ENCODE peak calls at places on chromosomes 4 and X, in five cellular contexts. K is PC-9, H is lower lobe of right lung, T is right atrium auricular region, F is HCT116. Y is an unnamed sample. For H3K27me3 and H3K36me3, the result is how much of the 10 kb centered on the place peaks cover.

GRCh38 chrX:2627272-2627867 is 63.7 kb upstream of the CD99 start:
- DNase-seq in K (no peak), H (no peak), T (no peak), F (peak), Y (no peak)

GRCh38 chr4:74682567-74683359 is 111.6 kb downstream of the BTC start:
- DNase-seq in K (peak), H (no peak), T (no peak), F (peak), Y (peak)

GRCh38 chrX:31287861-31288260 is 216.0 kb upstream of the FTHL17 start:
- DNase-seq in K (no peak), H (no peak), T (no peak), F (no peak), Y (no peak)

GRCh38 chr4:40850496-40850895 is 100.7 kb downstream of the NSUN7 start:
- DNase-seq in K (no peak), H (no peak), T (no peak), F (no peak), Y (no peak)

GRCh38 chr4:54487491-54487890 is 170.3 kb upstream of the KIT start:
- DNase-seq in K (no peak), H (no peak), T (no peak), F (no peak), Y (no peak)

GRCh38 chr4:70902577-70903281 is 560 bp downstream of the MOB1B start:
- DNase-seq in K (no peak), H (no peak), T (no peak), F (no peak), Y (no peak)

GRCh38 chrX:124594017-124594651 is 247.8 kb downstream of the SH2D1A start:
- DNase-seq in K (no peak), H (no peak), T (no peak), F (no peak), Y (no peak)

GRCh38 chr4:46933686-46934085 is 24.6 kb upstream of the COX7B2 start:
- DNase-seq in K (peak), H (no peak), T (no peak), F (no peak), Y (no peak)

GRCh38 chr4:26909369-26909768 is 48.7 kb downstream of the STIM2 start:
- DNase-seq in K (no peak), H (no peak), T (no peak), F (no peak), Y (no peak)

GRCh38 chrX:153539171-153539978 is 21.9 kb downstream of the ATP2B3 start:
- DNase-seq in K (no peak), H (peak), T (peak), F (peak), Y (no peak)

GRCh38 chrX:111498538-111499103 is 12.8 kb upstream of the SERTM2 start:
- DNase-seq in K (no peak), H (no peak), T (no peak), F (no peak), Y (no peak)

GRCh38 chr4:102521570-102522553 is 20.7 kb downstream of the NFKB1 start:
- DNase-seq in K (no peak), H (no peak), T (no peak), F (no peak), Y (no peak)

GRCh38 chr4:118981839-118982381 is 93.3 kb downstream of the SYNPO2 start:
- DNase-seq in K (peak), H (peak), T (peak), F (peak), Y (peak)

GRCh38 chrX:143002206-143002605 is 23.5 kb upstream of the SPANXN4 start:
- DNase-seq in K (no peak), H (no peak), T (no peak), F (no peak), Y (no peak)

GRCh38 chr4:127622923-127623754 is 9.6 kb upstream of the INTU start:
- DNase-seq in K (peak), H (peak), T (no peak), F (no peak), Y (no peak)

GRCh38 chrX:79524642-79525041 is 157.5 kb upstream of the ITM2A start:
- DNase-seq in K (no peak), H (no peak), T (no peak), F (no peak), Y (no peak)

GRCh38 chr4:49516796-49517195 is 530.7 kb downstream of the CWH43 start:
- DNase-seq in K (no peak), H (peak), T (no peak), F (no peak), Y (no peak)

GRCh38 chrX:19595036-19595435 is 79.7 kb upstream of the MAP3K15 start:
- DNase-seq in K (no peak), H (no peak), T (no peak), F (no peak), Y (no peak)

GRCh38 chr4:102734591-102735385 is 26.0 kb downstream of the MANBA start:
- DNase-seq in K (no peak), H (no peak), T (no peak), F (no peak), Y (peak)

GRCh38 chrX:56975611-56976010 is 19.7 kb downstream of the SPIN3 start:
- DNase-seq in K (no peak), H (no peak), T (no peak), F (no peak), Y (no peak)

GRCh38 chr4:18398661-18399060 is 377.1 kb upstream of the LCORL start:
- DNase-seq in K (no peak), H (no peak), T (no peak), F (no peak), Y (no peak)

GRCh38 chr4:72899214-72899613 is 170.3 kb downstream of the COX18 start:
- DNase-seq in K (no peak), H (no peak), T (no peak), F (no peak), Y (no peak)

GRCh38 chrX:133985164-133986007 is at the start of gene GPC3:
- DNase-seq in K (no peak), H (peak), T (no peak), F (no peak), Y (no peak)

GRCh38 chr4:24105183-24106039 is 215.6 kb upstream of the PPARGC1A start:
- DNase-seq in K (no peak), H (no peak), T (peak), F (no peak), Y (no peak)

GRCh38 chrX:15546745-15547144 is 46.1 kb downstream of the BMX start:
- DNase-seq in K (no peak), H (no peak), T (no peak), F (no peak), Y (no peak)

GRCh38 chr4:93791570-93792195 is 36.9 kb upstream of the ATOH1 start:
- DNase-seq in K (peak), H (peak), T (no peak), F (peak), Y (no peak)

GRCh38 chr4:97150966-97151365 is 992.3 kb downstream of the STPG2 start:
- DNase-seq in K (no peak), H (no peak), T (no peak), F (no peak), Y (no peak)

GRCh38 chr4:86493460-86493859 is 100.7 kb upstream of the PTPN13 start:
- DNase-seq in K (no peak), H (no peak), T (no peak), F (no peak), Y (no peak)

GRCh38 chr4:56077676-56078075 is 128.9 kb downstream of the CEP135 start:
- DNase-seq in K (no peak), H (no peak), T (no peak), F (no peak), Y (no peak)

DNA sequence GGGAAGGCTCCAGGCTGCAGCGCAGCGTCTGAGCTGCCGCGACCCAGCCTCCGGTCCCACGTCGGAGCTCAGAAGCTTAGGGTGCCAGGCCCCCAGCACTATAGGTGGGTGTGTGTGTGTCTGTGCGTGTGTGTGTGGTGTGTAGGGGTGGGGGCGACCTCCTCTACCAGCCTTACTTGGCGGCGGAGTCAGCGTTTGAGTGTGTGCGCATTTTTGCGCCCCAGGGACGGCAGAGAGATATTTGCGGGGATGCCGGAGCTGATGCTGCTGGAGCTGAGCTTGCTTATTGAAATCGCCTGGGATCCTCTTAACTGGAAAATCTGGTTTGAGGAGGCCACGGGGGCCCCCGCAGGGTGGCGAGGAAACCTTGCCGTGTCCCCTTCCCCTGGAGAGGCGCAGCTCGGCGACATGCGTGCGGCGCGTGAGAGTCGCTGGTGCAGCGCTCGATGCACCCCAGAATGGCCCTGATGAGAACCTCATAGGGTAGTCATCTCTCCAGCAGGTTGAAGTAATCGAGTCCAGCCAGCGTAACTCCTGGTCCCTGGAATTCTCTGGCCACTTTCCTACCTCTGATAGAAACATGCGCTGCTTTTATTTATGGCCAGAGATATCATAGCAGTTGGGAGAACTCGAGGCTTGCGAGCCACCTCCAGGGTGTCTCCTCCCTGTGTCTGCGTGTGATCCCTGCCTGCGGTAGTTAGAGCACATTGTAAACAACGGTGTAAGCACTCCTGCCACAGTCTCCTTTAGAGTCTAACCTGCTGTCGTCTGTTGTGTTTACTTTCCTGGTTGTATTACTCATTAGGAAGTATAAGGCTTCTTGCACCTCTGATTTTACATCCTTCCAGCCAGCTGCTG is 2.7 kb downstream of the ADGRL3 start:
- DNase-seq in K (no peak), H (no peak), T (no peak), F (no peak), Y (no peak)
- H3K27me3 ChIP-seq in K (under half), H (under half), T (under half), F (under half), Y (under half)

DNA sequence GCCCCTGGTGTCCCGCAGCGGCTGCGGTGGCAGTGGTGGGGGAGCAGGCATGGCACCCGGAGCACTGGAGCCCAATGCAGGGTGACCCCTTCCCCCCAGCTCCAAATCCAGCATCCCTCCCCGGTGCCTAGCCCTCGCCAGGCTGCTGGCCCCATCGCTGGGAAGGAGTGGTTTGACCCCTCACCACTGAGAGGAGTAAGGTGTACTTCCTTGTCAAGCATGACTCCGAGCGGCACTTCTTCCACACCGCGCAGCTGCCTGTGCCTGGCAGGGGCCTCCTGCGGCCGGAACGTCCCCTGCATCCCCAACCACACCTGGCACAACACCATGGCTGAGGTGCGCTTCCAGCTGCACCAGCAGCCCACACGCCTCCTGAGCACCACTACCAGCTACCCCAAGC is 27.0 kb downstream of the LRPAP1 start:
- DNase-seq in K (no peak), H (no peak), T (no peak), F (no peak), Y (no peak)
- H3K36me3 ChIP-seq in K (under half), H (half or more), T (half or more), F (under half), Y (under half)

DNA sequence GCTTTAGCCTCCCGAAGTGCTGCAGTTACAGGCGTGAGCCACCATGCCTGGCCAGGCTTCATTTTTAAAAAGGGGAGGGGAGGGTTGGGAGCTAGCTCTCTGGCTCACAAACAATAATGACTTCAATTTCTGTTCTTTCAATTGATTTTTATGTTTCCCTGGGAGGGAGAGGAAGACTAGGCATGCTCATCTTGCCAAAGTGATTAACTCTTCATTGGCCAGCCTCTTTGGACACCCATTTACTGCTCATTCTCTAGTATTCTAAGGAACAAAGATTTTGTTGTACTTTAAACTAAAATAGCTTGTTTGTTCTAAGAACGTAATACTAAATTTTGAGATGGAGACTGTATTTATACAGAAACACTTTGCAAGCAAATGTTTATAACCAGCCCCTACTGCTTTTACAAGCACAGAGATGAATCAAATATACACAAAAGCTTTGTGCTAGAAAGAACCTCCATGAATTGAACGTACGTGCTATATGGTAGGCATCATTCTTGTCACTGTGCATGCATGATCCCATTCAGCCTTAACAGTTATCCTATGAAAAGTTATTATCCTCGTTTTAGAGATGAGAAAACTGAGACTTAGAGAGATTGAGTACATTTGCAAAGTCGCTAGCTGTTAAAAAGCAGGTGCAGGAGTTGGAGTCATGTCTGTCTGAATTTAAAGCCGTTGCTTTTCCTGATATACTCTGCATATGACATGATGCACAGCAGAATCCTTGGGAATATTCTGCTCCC is 43.2 kb upstream of the TRIM2 start:
- DNase-seq in K (no peak), H (no peak), T (no peak), F (no peak), Y (no peak)
- H3K27me3 ChIP-seq in K (under half), H (under half), T (under half), F (under half), Y (under half)

GRCh38 chr4:32226733-32227132 is 1506.6 kb downstream of the PCDH7 start:
- DNase-seq in K (no peak), H (no peak), T (no peak), F (no peak), Y (no peak)
- H3K36me3 ChIP-seq in K (under half), H (under half), T (under half), F (under half), Y (under half)

GRCh38 chr4:1061747-1062146 is 50.3 kb downstream of the FGFRL1 start:
- DNase-seq in K (no peak), H (no peak), T (no peak), F (no peak), Y (no peak)
- H3K27me3 ChIP-seq in K (under half), H (under half), T (under half), F (under half), Y (under half)

GRCh38 chr4:5810151-5810550 is 82.7 kb downstream of the CRMP1 start:
- DNase-seq in K (no peak), H (no peak), T (no peak), F (no peak), Y (no peak)
- H3K36me3 ChIP-seq in K (under half), H (under half), T (under half), F (under half), Y (under half)

GRCh38 chr4:182258441-182259031 is 15.3 kb downstream of the TENM3 start:
- DNase-seq in K (no peak), H (no peak), T (no peak), F (no peak), Y (no peak)

GRCh38 chr4:182264139-182264752 is 21.0 kb downstream of the TENM3 start:
- DNase-seq in K (no peak), H (no peak), T (no peak), F (no peak), Y (no peak)

GRCh38 chr4:182263562-182263961 is 20.4 kb downstream of the TENM3 start:
- DNase-seq in K (no peak), H (no peak), T (no peak), F (no peak), Y (no peak)

GRCh38 chr4:182265881-182266280 is 22.7 kb downstream of the TENM3 start:
- DNase-seq in K (no peak), H (no peak), T (no peak), F (peak), Y (no peak)

GRCh38 chr4:182261651-182262223 is 18.5 kb downstream of the TENM3 start:
- DNase-seq in K (no peak), H (no peak), T (no peak), F (no peak), Y (no peak)
- H3K27me3 ChIP-seq in K (under half), H (under half), T (under half), F (under half), Y (under half)

GRCh38 chr4:170068438-170069128 is 21.2 kb downstream of the AADAT start:
- DNase-seq in K (no peak), H (no peak), T (no peak), F (no peak), Y (no peak)

GRCh38 chr4:170071196-170071595 is 18.6 kb downstream of the AADAT start:
- DNase-seq in K (no peak), H (no peak), T (no peak), F (no peak), Y (no peak)
- H3K36me3 ChIP-seq in K (under half), H (under half), T (under half), F (under half), Y (under half)